ENCODE peak calls at places on chromosomes 3 and 15, in ten cellular contexts. B is IMR-90, J is fibroblast of lung, A is aorta, W is A549, G is cardiac muscle cell, Z is upper lobe of right lung, U is neural progenitor cell, C is sigmoid colon, R is HCT116. Y is an unnamed sample.

GRCh38 chr3:177282028-177282655 is 84.9 kb upstream of the TBL1XR1 start:
- DNase-seq in R (no peak), A (no peak), U (no peak), J (no peak), W (no peak), G (no peak), C (no peak), Z (no peak), B (no peak), Y (no peak)

GRCh38 chr15:29698030-29698701 is 124.1 kb downstream of the TJP1 start:
- DNase-seq in C (no peak), B (peak; percentile 94), R (peak; percentile 68), J (peak; percentile 91), W (peak; percentile 86), Z (no peak), A (no peak), G (no peak), U (no peak), Y (peak; percentile 74)

GRCh38 chr15:49827311-49827710 is 206.5 kb downstream of the DTWD1 start:
- DNase-seq in J (no peak), R (no peak), B (no peak), Z (no peak), C (no peak), A (no peak), G (no peak), U (no peak), W (no peak), Y (no peak)

GRCh38 chr15:78037328-78037727 is 40.2 kb downstream of the TBC1D2B start:
- DNase-seq in W (no peak), C (no peak), J (no peak), Z (no peak), U (no peak), G (no peak), R (no peak), A (no peak), B (no peak), Y (no peak)

GRCh38 chr15:84108725-84109124 is 126.8 kb upstream of the GOLGA6L4 start:
- DNase-seq in C (no peak), G (no peak), A (no peak), B (peak; percentile 18), W (no peak), J (peak; percentile 20), U (no peak), R (peak; percentile 27), Z (no peak), Y (no peak)

GRCh38 chr3:160756907-160757623 is 1.0 kb downstream of the PPM1L start:
- DNase-seq in C (peak; percentile 65), A (peak; percentile 41), Z (peak; percentile 63), B (no peak), G (peak; percentile 43), J (no peak), R (no peak), U (peak; percentile 58), W (no peak), Y (no peak)

GRCh38 chr15:70262591-70263274 is 165.0 kb upstream of the TLE3 start:
- DNase-seq in W (no peak), J (no peak), R (no peak), G (no peak), U (no peak), Z (no peak), C (no peak), B (no peak), A (peak; percentile 77), Y (no peak)

GRCh38 chr3:7249493-7250076 is 388.7 kb downstream of the GRM7 start:
- DNase-seq in A (no peak), C (no peak), G (peak; percentile 6), B (no peak), R (no peak), Z (no peak), J (peak; percentile 55), W (no peak), U (no peak), Y (no peak)

DNA sequence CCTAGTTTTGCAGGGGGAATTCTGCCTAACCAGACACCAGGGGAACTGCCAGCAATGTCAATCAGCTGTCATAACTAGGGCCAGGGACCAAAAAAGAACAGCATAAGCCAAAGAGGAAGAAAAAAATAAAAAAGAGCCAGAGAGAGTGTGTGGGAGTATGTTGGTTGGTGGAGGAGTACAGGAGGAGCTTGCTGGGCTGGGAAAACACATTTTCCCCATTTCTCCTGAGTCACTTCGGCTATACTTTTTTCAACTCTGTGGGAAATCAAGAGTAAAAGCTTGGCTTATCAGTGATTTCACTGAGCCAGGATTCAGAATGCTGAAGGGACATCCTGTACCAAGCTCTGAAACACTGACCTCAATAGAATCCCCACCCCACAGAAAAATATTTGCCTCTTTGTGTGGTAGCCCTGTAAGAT is 144.7 kb upstream of the DPH6 start:
- DNase-seq in J (peak; percentile 94), Z (no peak), C (no peak), A (no peak), R (no peak), W (no peak), U (no peak), B (peak; percentile 82), G (no peak), Y (no peak)
- H3K4me1 ChIP-seq in J (peaks cover 13% of the 10 kb centered on the region), Z (peaks cover 16% of the 10 kb centered on the region), C (no peaks in the 10 kb centered on the region), A (no peaks in the 10 kb centered on the region), R (no peaks in the 10 kb centered on the region), W (no peaks in the 10 kb centered on the region), U (peaks cover 5% of the 10 kb centered on the region), B (peaks cover 6% of the 10 kb centered on the region), G (peaks cover 51% of the 10 kb centered on the region), Y (peaks cover 11% of the 10 kb centered on the region)

GRCh38 chr3:72099331-72100061 is 314.5 kb upstream of the PROK2 start:
- DNase-seq in C (peak; percentile 13), W (no peak), U (peak; percentile 43), G (no peak), B (no peak), R (no peak), A (no peak), Z (no peak), J (no peak), Y (no peak)

GRCh38 chr3:72092778-72093177 is 307.8 kb upstream of the PROK2 start:
- DNase-seq in Z (no peak), C (no peak), B (no peak), R (no peak), A (no peak), U (no peak), J (no peak), G (no peak), W (no peak), Y (no peak)

GRCh38 chr3:72093270-72093669 is 308.3 kb upstream of the PROK2 start:
- DNase-seq in Z (no peak), U (no peak), G (no peak), J (no peak), W (no peak), B (no peak), C (no peak), R (no peak), A (no peak), Y (no peak)

GRCh38 chr3:72097053-72097452 is 312.1 kb upstream of the PROK2 start:
- DNase-seq in U (no peak), W (no peak), G (no peak), R (no peak), Z (no peak), A (no peak), J (no peak), C (peak; percentile 12), B (no peak), Y (no peak)

DNA sequence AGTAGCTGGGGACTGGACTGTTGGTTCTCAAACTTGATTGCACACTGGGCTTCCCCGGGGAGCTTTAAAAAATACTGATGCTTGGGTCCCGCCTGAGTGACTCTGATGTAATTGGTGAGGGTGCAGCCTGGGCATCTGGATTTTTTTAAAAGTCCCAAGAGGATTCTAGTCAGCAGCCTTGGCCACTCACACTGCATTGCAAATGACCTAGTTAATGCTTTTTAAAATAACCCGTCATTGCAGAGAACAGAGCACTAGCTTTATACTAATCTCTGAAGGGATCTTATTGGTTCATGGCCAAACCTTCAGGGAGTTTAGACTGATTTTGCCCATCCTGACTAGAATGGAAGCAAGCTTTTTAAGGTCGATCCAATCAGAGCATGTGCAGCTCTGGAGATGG is 310.6 kb upstream of the PROK2 start:
- DNase-seq in W (no peak), R (no peak), C (no peak), Z (no peak), J (no peak), G (no peak), B (no peak), U (no peak), A (no peak), Y (no peak)
- H3K4me3 ChIP-seq in W (no peak overlapping the region), R (no peak overlapping the region), C (no peak overlapping the region), Z (no peak overlapping the region), J (no peak overlapping the region), G (no peak overlapping the region), B (no peak overlapping the region), U (no peak overlapping the region), A (no peak overlapping the region), Y (no peak overlapping the region)

DNA sequence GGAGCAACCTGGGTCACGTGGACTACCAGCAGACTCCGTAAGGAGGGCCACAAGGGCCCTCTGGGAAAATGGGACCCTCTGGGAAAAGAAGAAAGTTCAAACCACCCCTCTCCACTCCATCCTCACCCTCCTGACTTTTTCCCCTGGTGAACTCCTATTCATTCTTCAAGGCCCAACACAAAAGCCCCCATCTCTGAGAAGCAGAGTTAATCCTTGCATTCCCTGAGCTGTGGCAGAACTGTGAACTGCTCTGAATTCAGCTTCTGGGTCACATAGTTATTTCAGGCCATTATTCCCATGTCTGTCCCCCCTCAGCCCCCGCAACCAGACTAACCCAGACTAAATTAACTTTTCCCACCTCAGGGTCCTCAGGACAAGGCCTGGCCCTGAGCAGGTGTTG is 21.6 kb upstream of the TRH start:
- DNase-seq in B (no peak), U (peak; percentile 81), G (no peak), A (no peak), R (no peak), C (no peak), W (no peak), Z (no peak), J (no peak), Y (no peak)
- H3K27ac ChIP-seq in B (no peak overlapping the region), U (peak overlapping the region; percentile 73), G (no peak overlapping the region), A (no peak overlapping the region), R (no peak overlapping the region), C (no peak overlapping the region), W (no peak overlapping the region), Z (no peak overlapping the region), J (no peak overlapping the region), Y (no peak overlapping the region)

GRCh38 chr3:127786358-127787070 is 35.8 kb downstream of the MGLL start:
- DNase-seq in B (peak; percentile 62), G (peak; percentile 43), C (peak; percentile 98), U (peak; percentile 27), R (no peak), J (peak; percentile 58), W (no peak), A (peak; percentile 75), Z (peak; percentile 79), Y (no peak)

GRCh38 chr3:127788436-127788835 is 33.9 kb downstream of the MGLL start:
- DNase-seq in Z (peak; percentile 35), A (no peak), B (no peak), C (peak; percentile 61), R (no peak), G (no peak), U (no peak), W (no peak), J (no peak), Y (no peak)

GRCh38 chr3:127787966-127788365 is 34.3 kb downstream of the MGLL start:
- DNase-seq in A (no peak), Z (no peak), W (no peak), C (no peak), R (no peak), J (no peak), B (no peak), G (peak; percentile 34), U (no peak), Y (no peak)

GRCh38 chr3:127787071-127787490 is 35.2 kb downstream of the MGLL start:
- DNase-seq in W (no peak), J (no peak), A (no peak), G (no peak), U (no peak), C (peak; percentile 95), Z (peak; percentile 54), R (no peak), B (no peak), Y (no peak)

DNA sequence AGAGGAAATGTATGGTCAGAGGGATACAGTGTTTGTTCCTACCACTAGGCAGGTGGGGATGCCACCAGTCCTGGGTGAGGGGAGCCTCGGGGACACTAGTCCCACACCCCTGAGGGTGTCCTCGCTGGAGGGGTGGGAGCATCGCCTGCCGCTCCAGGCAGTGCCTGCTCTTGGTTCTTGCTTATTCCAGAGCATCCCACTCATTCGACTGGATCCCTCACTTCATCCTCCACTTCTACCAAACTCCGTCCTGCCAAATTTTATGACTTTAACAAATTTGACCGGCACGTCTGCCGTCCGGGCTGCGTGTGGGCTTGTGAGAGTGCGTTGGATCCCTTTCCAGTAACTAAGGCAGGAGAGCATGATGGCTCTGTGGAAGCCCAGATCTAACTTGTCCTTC is 34.8 kb downstream of the MGLL start:
- DNase-seq in C (peak; percentile 76), G (no peak), A (no peak), R (no peak), Z (peak; percentile 21), B (no peak), U (no peak), J (no peak), W (no peak), Y (no peak)
- H3K4me1 ChIP-seq in C (no peaks in the 10 kb centered on the region), G (peaks cover 21% of the 10 kb centered on the region), A (no peaks in the 10 kb centered on the region), R (peaks cover 2% of the 10 kb centered on the region), Z (peaks cover 44% of the 10 kb centered on the region), B (peaks cover 38% of the 10 kb centered on the region), U (peaks cover 10% of the 10 kb centered on the region), J (peaks cover 52% of the 10 kb centered on the region), W (peaks cover 53% of the 10 kb centered on the region), Y (peaks cover 53% of the 10 kb centered on the region)

Y was measured in SJSA1.